ENCODE peak calls at places on chromosome 12, in nine cellular contexts. One of them, this sample, is unnamed.
A peak's percentile ranks its signal among the peaks of the same experiment; 100 is the strongest.

GRCh38 chr12:116346751-116347150 is 69.3 kb upstream of the MED13L start:
- DNase-seq in ovary: peak; percentile 41
- DNase-seq in RWPE1: peak; percentile 58
- DNase-seq in CD4-positive, CD25-positive, alpha-beta regulatory T cell: no peak
- DNase-seq in stimulated activated naive CD8-positive, alpha-beta T cell treated with anti-CD3 and anti-CD28 coated beads, Interleukin-15, Interleukin-2, amounts not matched to agents 100 U/mL and 50 U/mL, for 24 hours: no peak
- DNase-seq in upper lobe of left lung: no peak
- DNase-seq in stomach: no peak
- DNase-seq in transverse colon: no peak
- DNase-seq in NCI-H460: peak; percentile 18
- DNase-seq in this sample: no peak

GRCh38 chr12:128823216-128823915 is 392 bp downstream of the SLC15A4 start:
- DNase-seq in RWPE1: peak; percentile 20
- DNase-seq in stimulated activated naive CD8-positive, alpha-beta T cell treated with anti-CD3 and anti-CD28 coated beads, Interleukin-15, Interleukin-2, amounts not matched to agents 100 U/mL and 50 U/mL, for 24 hours: peak; percentile 36
- DNase-seq in CD4-positive, CD25-positive, alpha-beta regulatory T cell: no peak
- DNase-seq in NCI-H460: peak; percentile 4
- DNase-seq in upper lobe of left lung: peak; percentile 37
- DNase-seq in stomach: no peak
- DNase-seq in ovary: peak; percentile 14
- DNase-seq in transverse colon: peak; percentile 57
- DNase-seq in this sample: peak; percentile 24

GRCh38 chr12:58801986-58802385 is 118.3 kb downstream of the LRIG3 start:
- DNase-seq in RWPE1: no peak
- DNase-seq in NCI-H460: no peak
- DNase-seq in upper lobe of left lung: no peak
- DNase-seq in transverse colon: no peak
- DNase-seq in ovary: no peak
- DNase-seq in stomach: no peak
- DNase-seq in CD4-positive, CD25-positive, alpha-beta regulatory T cell: no peak
- DNase-seq in stimulated activated naive CD8-positive, alpha-beta T cell treated with anti-CD3 and anti-CD28 coated beads, Interleukin-15, Interleukin-2, amounts not matched to agents 100 U/mL and 50 U/mL, for 24 hours: no peak
- DNase-seq in this sample: no peak

GRCh38 chr12:12212769-12213168 is 54.1 kb downstream of the LRP6 start:
- DNase-seq in NCI-H460: no peak
- DNase-seq in CD4-positive, CD25-positive, alpha-beta regulatory T cell: no peak
- DNase-seq in RWPE1: peak; percentile 4
- DNase-seq in stomach: no peak
- DNase-seq in stimulated activated naive CD8-positive, alpha-beta T cell treated with anti-CD3 and anti-CD28 coated beads, Interleukin-15, Interleukin-2, amounts not matched to agents 100 U/mL and 50 U/mL, for 24 hours: no peak
- DNase-seq in transverse colon: peak; percentile 35
- DNase-seq in ovary: no peak
- DNase-seq in upper lobe of left lung: no peak
- DNase-seq in this sample: no peak

GRCh38 chr12:8886515-8887284 is 27.6 kb upstream of the PHC1 start:
- DNase-seq in CD4-positive, CD25-positive, alpha-beta regulatory T cell: no peak
- DNase-seq in stimulated activated naive CD8-positive, alpha-beta T cell treated with anti-CD3 and anti-CD28 coated beads, Interleukin-15, Interleukin-2, amounts not matched to agents 100 U/mL and 50 U/mL, for 24 hours: no peak
- DNase-seq in transverse colon: no peak
- DNase-seq in stomach: no peak
- DNase-seq in RWPE1: no peak
- DNase-seq in upper lobe of left lung: no peak
- DNase-seq in ovary: no peak
- DNase-seq in NCI-H460: no peak
- DNase-seq in this sample: no peak

GRCh38 chr12:54701940-54702592 is 53.9 kb upstream of the DCD start:
- DNase-seq in stomach: no peak
- DNase-seq in CD4-positive, CD25-positive, alpha-beta regulatory T cell: peak; percentile 67
- DNase-seq in ovary: no peak
- DNase-seq in stimulated activated naive CD8-positive, alpha-beta T cell treated with anti-CD3 and anti-CD28 coated beads, Interleukin-15, Interleukin-2, amounts not matched to agents 100 U/mL and 50 U/mL, for 24 hours: no peak
- DNase-seq in upper lobe of left lung: no peak
- DNase-seq in RWPE1: peak; percentile 61
- DNase-seq in NCI-H460: peak; percentile 56
- DNase-seq in transverse colon: no peak
- DNase-seq in this sample: no peak

GRCh38 chr12:85923767-85924331 is 49.8 kb downstream of the NTS start:
- DNase-seq in stomach: no peak
- DNase-seq in RWPE1: peak; percentile 5
- DNase-seq in ovary: no peak
- DNase-seq in transverse colon: no peak
- DNase-seq in CD4-positive, CD25-positive, alpha-beta regulatory T cell: peak; percentile 1
- DNase-seq in stimulated activated naive CD8-positive, alpha-beta T cell treated with anti-CD3 and anti-CD28 coated beads, Interleukin-15, Interleukin-2, amounts not matched to agents 100 U/mL and 50 U/mL, for 24 hours: no peak
- DNase-seq in upper lobe of left lung: no peak
- DNase-seq in NCI-H460: peak; percentile 27
- DNase-seq in this sample: no peak

GRCh38 chr12:109927622-109928021 is 27.5 kb downstream of the TCHP start:
- DNase-seq in stimulated activated naive CD8-positive, alpha-beta T cell treated with anti-CD3 and anti-CD28 coated beads, Interleukin-15, Interleukin-2, amounts not matched to agents 100 U/mL and 50 U/mL, for 24 hours: peak; percentile 45
- DNase-seq in RWPE1: peak; percentile 46
- DNase-seq in stomach: peak; percentile 27
- DNase-seq in transverse colon: peak; percentile 47
- DNase-seq in CD4-positive, CD25-positive, alpha-beta regulatory T cell: peak; percentile 51
- DNase-seq in NCI-H460: peak; percentile 58
- DNase-seq in upper lobe of left lung: no peak
- DNase-seq in ovary: no peak
- DNase-seq in this sample: no peak

GRCh38 chr12:47802312-47802711 is 17.4 kb downstream of the HDAC7 start:
- DNase-seq in ovary: no peak
- DNase-seq in CD4-positive, CD25-positive, alpha-beta regulatory T cell: peak; percentile 43
- DNase-seq in upper lobe of left lung: no peak
- DNase-seq in NCI-H460: no peak
- DNase-seq in transverse colon: no peak
- DNase-seq in stimulated activated naive CD8-positive, alpha-beta T cell treated with anti-CD3 and anti-CD28 coated beads, Interleukin-15, Interleukin-2, amounts not matched to agents 100 U/mL and 50 U/mL, for 24 hours: no peak
- DNase-seq in RWPE1: no peak
- DNase-seq in stomach: no peak
- DNase-seq in this sample: no peak

GRCh38 chr12:121252712-121253345 is 42.9 kb downstream of the P2RX4 start:
- DNase-seq in stimulated activated naive CD8-positive, alpha-beta T cell treated with anti-CD3 and anti-CD28 coated beads, Interleukin-15, Interleukin-2, amounts not matched to agents 100 U/mL and 50 U/mL, for 24 hours: no peak
- DNase-seq in ovary: no peak
- DNase-seq in upper lobe of left lung: no peak
- DNase-seq in transverse colon: no peak
- DNase-seq in CD4-positive, CD25-positive, alpha-beta regulatory T cell: no peak
- DNase-seq in RWPE1: peak; percentile 32
- DNase-seq in NCI-H460: no peak
- DNase-seq in stomach: no peak
- DNase-seq in this sample: no peak

This sample was measured in uterus.